ENCODE peak calls at places on chromosomes 4 and X, in nine cellular contexts. T is upper lobe of right lung, U is AG09309, H is IMR-90, J is fibroblast of pulmonary artery, Z is GM12864, L is lower leg skin, K is colonic mucosa, C is astrocyte of the spinal cord. Y is an unnamed sample.
A peak's percentile ranks its signal among the peaks of the same experiment; 100 is the strongest.

GRCh38 chrX:11698747-11699146 is 33.0 kb upstream of the ARHGAP6 start:
- DNase-seq in T (no peak), J (peak; percentile 18), C (no peak), Z (no peak), L (no peak), U (no peak), K (no peak), H (no peak), Y (no peak)

GRCh38 chr4:65943076-65943475 is 272.8 kb upstream of the EPHA5 start:
- DNase-seq in K (no peak), L (no peak), H (no peak), J (peak; percentile 92), C (peak; percentile 81), T (no peak), U (peak; percentile 20), Z (no peak), Y (no peak)

GRCh38 chrX:154399527-154400368 is 1.6 kb downstream of the RPL10 start:
- DNase-seq in H (no peak), Z (no peak), T (no peak), J (no peak), K (no peak), U (no peak), C (no peak), L (no peak), Y (no peak)

GRCh38 chrX:154516655-154517100 is 646 bp upstream of the FAM3A start:
- DNase-seq in K (peak; percentile 41), J (peak; percentile 89), C (peak; percentile 47), H (peak; percentile 54), U (no peak), T (no peak), L (no peak), Z (no peak), Y (no peak)

GRCh38 chr4:167964766-167965373 is 127.5 kb upstream of the ANXA10 start:
- DNase-seq in U (no peak), H (no peak), Z (no peak), L (no peak), T (no peak), K (no peak), J (no peak), C (no peak), Y (no peak)

GRCh38 chr4:145734051-145734450 is 54.1 kb downstream of the C4orf51 start:
- DNase-seq in H (no peak), C (peak; percentile 57), K (no peak), J (peak; percentile 17), U (no peak), L (no peak), Z (no peak), T (no peak), Y (no peak)

GRCh38 chr4:55321707-55322264 is 24.3 kb upstream of the SRD5A3 start:
- DNase-seq in Z (peak; percentile 18), T (no peak), K (peak; percentile 81), C (peak; percentile 84), J (peak; percentile 93), U (peak; percentile 55), L (peak; percentile 78), H (peak; percentile 76), Y (peak; percentile 59)

GRCh38 chrX:26952213-26952612 is 510.9 kb downstream of the PPP4R3C start:
- DNase-seq in L (no peak), J (no peak), Z (no peak), U (no peak), H (no peak), K (no peak), T (no peak), C (no peak), Y (no peak)

GRCh38 chrX:7252013-7252610 is 104.2 kb upstream of the PUDP start:
- DNase-seq in K (peak; percentile 61), H (no peak), U (no peak), C (no peak), J (no peak), Z (no peak), T (peak; percentile 64), L (peak; percentile 18), Y (no peak)

GRCh38 chr4:46878641-46879040 is 30.4 kb downstream of the COX7B2 start:
- DNase-seq in K (no peak), C (no peak), H (peak; percentile 16), Z (no peak), J (no peak), U (no peak), T (no peak), L (no peak), Y (no peak)

GRCh38 chr4:82524570-82525152 is 37.1 kb downstream of the TMEM150C start:
- DNase-seq in C (no peak), L (no peak), U (no peak), H (no peak), T (no peak), Z (no peak), J (no peak), K (no peak), Y (no peak)

GRCh38 chr4:68129793-68130192 is at the start of gene TMPRSS11F:
- DNase-seq in T (no peak), H (no peak), K (no peak), U (no peak), C (no peak), Z (no peak), J (no peak), L (peak; percentile 44), Y (no peak)

GRCh38 chrX:140040397-140040796 is 75.1 kb upstream of the CXorf66 start:
- DNase-seq in L (no peak), U (no peak), K (no peak), T (no peak), H (no peak), Z (no peak), J (no peak), C (peak; percentile 50), Y (no peak)

GRCh38 chrX:71976753-71977152 is 66.1 kb downstream of the NHSL2 start:
- DNase-seq in Z (no peak), H (no peak), C (no peak), J (peak; percentile 38), U (no peak), L (no peak), K (no peak), T (no peak), Y (no peak)

DNA sequence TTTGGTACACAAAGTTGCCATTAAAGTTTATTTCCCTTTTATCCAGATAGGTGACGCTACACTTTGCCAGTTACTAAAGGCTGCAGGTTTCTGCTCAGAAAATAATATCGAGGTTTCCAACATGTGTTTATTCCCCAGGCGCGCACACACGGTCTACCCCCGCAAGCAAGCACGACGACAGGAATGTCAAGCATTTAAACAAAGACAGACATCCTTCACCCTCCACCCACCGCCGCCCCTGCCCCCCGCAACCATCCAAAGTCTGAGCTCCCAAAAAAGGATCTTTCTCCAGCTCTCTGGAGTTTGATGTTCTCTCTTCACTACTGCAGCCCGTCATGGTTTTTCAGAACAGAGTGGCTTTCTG is 1.3 kb upstream of the PCDH7 start:
- DNase-seq in C (peak; percentile 50), J (peak; percentile 42), K (no peak), L (no peak), Z (no peak), T (no peak), U (no peak), H (peak; percentile 48), Y (no peak)
- H3K4me3 ChIP-seq in C (peak overlapping the region; percentile 54), J (peak overlapping the region; percentile 69), K (peak overlapping the region; percentile 32), L (peak overlapping the region; percentile 46), Z (no peak overlapping the region), T (peak overlapping the region; percentile 55), U (peak overlapping the region; percentile 95), H (peak overlapping the region; percentile 78), Y (peak overlapping the region; percentile 32)

GRCh38 chrX:40410859-40411258 is 169.9 kb upstream of the ATP6AP2 start:
- DNase-seq in K (no peak), Z (no peak), L (no peak), H (no peak), C (no peak), J (no peak), U (no peak), T (no peak), Y (no peak)

GRCh38 chrX:40415675-40416074 is 165.1 kb upstream of the ATP6AP2 start:
- DNase-seq in J (no peak), T (no peak), H (no peak), K (no peak), C (no peak), U (no peak), L (no peak), Z (no peak), Y (no peak)

GRCh38 chrX:40406330-40406859 is 174.4 kb upstream of the ATP6AP2 start:
- DNase-seq in L (no peak), U (no peak), T (no peak), Z (no peak), C (no peak), K (no peak), J (no peak), H (no peak), Y (no peak)

GRCh38 chrX:40414335-40414734 is 166.4 kb upstream of the ATP6AP2 start:
- DNase-seq in Z (no peak), T (no peak), U (no peak), H (no peak), C (no peak), L (no peak), J (no peak), K (no peak), Y (no peak)

GRCh38 chrX:40411350-40412111 is 169.2 kb upstream of the ATP6AP2 start:
- DNase-seq in U (no peak), T (no peak), K (no peak), H (no peak), Z (no peak), J (no peak), C (no peak), L (no peak), Y (no peak)
- TF ChIP-seq CTCF in U (no peak), T (no peak), K (no peak), H (no peak), Z (no peak), J (no peak), C (peak; percentile 24), L (no peak), Y (peak; percentile 26)

GRCh38 chrX:47235691-47236103 is 2.9 kb downstream of the USP11 start:
- DNase-seq in L (no peak), U (no peak), T (no peak), H (peak; percentile 6), K (no peak), Z (no peak), J (no peak), C (no peak), Y (no peak)

GRCh38 chrX:47232197-47232802 is 509 bp upstream of the USP11 start:
- DNase-seq in U (no peak), L (no peak), J (no peak), H (no peak), T (no peak), C (no peak), Z (no peak), K (no peak), Y (no peak)

GRCh38 chrX:47234583-47234982 is 1.8 kb downstream of the USP11 start:
- DNase-seq in L (no peak), Z (no peak), K (no peak), U (no peak), J (peak; percentile 28), C (no peak), T (no peak), H (peak; percentile 52), Y (no peak)

GRCh38 chrX:47232803-47233332 is at the start of gene USP11:
- DNase-seq in T (peak; percentile 77), L (no peak), C (peak; percentile 53), H (peak; percentile 51), Z (peak; percentile 29), J (peak; percentile 44), U (no peak), K (no peak), Y (no peak)

GRCh38 chrX:47233333-47234113 is 714 bp downstream of the USP11 start:
- DNase-seq in J (peak; percentile 97), Z (peak; percentile 86), H (peak; percentile 97), T (peak; percentile 97), L (peak; percentile 93), C (peak; percentile 98), U (peak; percentile 88), K (peak; percentile 93), Y (peak; percentile 83)
- H3K4me3 ChIP-seq in J (peak overlapping the region; percentile 70), Z (peak overlapping the region; percentile 78), H (peak overlapping the region; percentile 83), T (peak overlapping the region; percentile 60), L (no peak overlapping the region), C (peak overlapping the region; percentile 64), U (peak overlapping the region; percentile 54), K (peak overlapping the region; percentile 51), Y (peak overlapping the region; percentile 53)

GRCh38 chr4:5824635-5825034 is 68.3 kb downstream of the CRMP1 start:
- DNase-seq in K (no peak), T (no peak), L (no peak), U (no peak), J (peak; percentile 65), H (peak; percentile 51), C (peak; percentile 39), Z (no peak), Y (peak; percentile 16)
- TF ChIP-seq CTCF in K (peak; percentile 13), T (peak; percentile 52), L (no peak), U (peak; percentile 63), J (peak; percentile 66), H (peak; percentile 46), C (peak; percentile 73), Z (peak; percentile 67), Y (peak; percentile 64)